ENCODE peak calls at places on chromosome 12, in seven cellular contexts. F, C, J, T, N, K and H are unnamed samples.

GRCh38 chr12:20510811-20511210 is 142.5 kb downstream of the PDE3A start:
- DNase-seq in F (no peak), C (no peak), J (no peak), T (no peak), N (no peak), K (no peak), H (no peak)

GRCh38 chr12:95790025-95790911 is at the start of gene NTN4:
- DNase-seq in F (peak; percentile 24), C (peak; percentile 17), J (peak; percentile 49), T (peak; percentile 38), N (no peak), K (peak; percentile 56), H (peak; percentile 61)

GRCh38 chr12:51961834-51962233 is 10.3 kb downstream of the ACVR1B start:
- DNase-seq in F (no peak), C (no peak), J (no peak), T (no peak), N (no peak), K (no peak), H (no peak)

GRCh38 chr12:131280426-131280825 is 326.7 kb downstream of the ADGRD1 start:
- DNase-seq in F (no peak), C (no peak), J (no peak), T (no peak), N (no peak), K (no peak), H (no peak)

GRCh38 chr12:1806301-1807106 is 13.9 kb upstream of the LRTM2 start:
- DNase-seq in F (no peak), C (no peak), J (no peak), T (no peak), N (no peak), K (no peak), H (no peak)

GRCh38 chr12:95805864-95806669 is 15.5 kb upstream of the NTN4 start:
- DNase-seq in F (peak; percentile 99), C (no peak), J (peak; percentile 49), T (peak; percentile 95), N (no peak), K (no peak), H (peak; percentile 62)

GRCh38 chr12:102182635-102183034 is 15.0 kb downstream of the PMCH start:
- DNase-seq in F (no peak), C (no peak), J (no peak), T (no peak), N (no peak), K (no peak), H (no peak)

GRCh38 chr12:109880049-109880931 is at the start of gene GLTP:
- DNase-seq in F (peak; percentile 63), C (peak; percentile 83), J (peak; percentile 91), T (peak; percentile 78), N (peak; percentile 44), K (peak; percentile 95), H (peak; percentile 92)

GRCh38 chr12:49470986-49471385 is 67.8 kb upstream of the KCNH3 start:
- DNase-seq in F (peak; percentile 23), C (no peak), J (no peak), T (peak; percentile 21), N (no peak), K (no peak), H (no peak)

GRCh38 chr12:14979468-14979867 is 6.6 kb downstream of the PDE6H start:
- DNase-seq in F (no peak), C (no peak), J (no peak), T (no peak), N (no peak), K (no peak), H (no peak)

GRCh38 chr12:91490667-91491309 is 308.2 kb upstream of the DCN start:
- DNase-seq in F (no peak), C (no peak), J (no peak), T (no peak), N (no peak), K (no peak), H (no peak)

GRCh38 chr12:76219806-76220205 is 128.4 kb downstream of the BBS10 start:
- DNase-seq in F (no peak), C (no peak), J (no peak), T (no peak), N (no peak), K (no peak), H (no peak)

GRCh38 chr12:120006248-120006975 is 17.4 kb downstream of the BICDL1 start:
- DNase-seq in F (no peak), C (no peak), J (peak; percentile 80), T (no peak), N (no peak), K (no peak), H (peak; percentile 55)

GRCh38 chr12:121711925-121712461 is 559 bp upstream of the TMEM120B start:
- DNase-seq in F (no peak), C (no peak), J (peak; percentile 72), T (no peak), N (no peak), K (no peak), H (peak; percentile 46)

GRCh38 chr12:118741196-118741595 is 240.1 kb upstream of the SRRM4 start:
- DNase-seq in F (no peak), C (peak; percentile 35), J (no peak), T (no peak), N (no peak), K (no peak), H (no peak)

GRCh38 chr12:120470150-120470817 is 736 bp upstream of the SRSF9 start:
- DNase-seq in F (peak; percentile 19), C (peak; percentile 29), J (no peak), T (peak; percentile 49), N (no peak), K (no peak), H (no peak)

GRCh38 chr12:31585271-31585670 is 5.7 kb downstream of the DENND5B start:
- DNase-seq in F (peak; percentile 63), C (no peak), J (no peak), T (peak; percentile 64), N (no peak), K (no peak), H (peak; percentile 25)
- H2BK5ac ChIP-seq in F (peak overlapping the region; percentile 53), C (no peak overlapping the region), J (no peak overlapping the region), T (peak overlapping the region; percentile 35), N (no peak overlapping the region), K (no peak overlapping the region), H (peak overlapping the region; percentile 27)

GRCh38 chr12:26688344-26688904 is 144.6 kb downstream of the ITPR2 start:
- DNase-seq in F (no peak), C (no peak), J (no peak), T (no peak), N (no peak), K (no peak), H (no peak)
- H2BK5ac ChIP-seq in F (no peak overlapping the region), C (no peak overlapping the region), J (no peak overlapping the region), T (no peak overlapping the region), N (no peak overlapping the region), K (no peak overlapping the region), H (no peak overlapping the region)

GRCh38 chr12:27498159-27498558 is 25.8 kb upstream of the PPFIBP1 start:
- DNase-seq in F (no peak), C (no peak), J (no peak), T (no peak), N (no peak), K (no peak), H (no peak)
- H2BK5ac ChIP-seq in F (no peak overlapping the region), C (no peak overlapping the region), J (no peak overlapping the region), T (no peak overlapping the region), N (no peak overlapping the region), K (no peak overlapping the region), H (no peak overlapping the region)

GRCh38 chr12:132416827-132417226 is 73.1 kb upstream of the FBRSL1 start:
- DNase-seq in F (no peak), C (no peak), J (no peak), T (no peak), N (no peak), K (no peak), H (no peak)

GRCh38 chr12:132418393-132418925 is 71.5 kb upstream of the FBRSL1 start:
- DNase-seq in F (no peak), C (no peak), J (no peak), T (no peak), N (no peak), K (no peak), H (no peak)

GRCh38 chr12:132422057-132423043 is 67.6 kb upstream of the FBRSL1 start:
- DNase-seq in F (peak; percentile 42), C (no peak), J (peak; percentile 38), T (no peak), N (no peak), K (peak; percentile 70), H (no peak)

GRCh38 chr12:132417741-132418140 is 72.2 kb upstream of the FBRSL1 start:
- DNase-seq in F (no peak), C (no peak), J (no peak), T (no peak), N (no peak), K (no peak), H (no peak)

DNA sequence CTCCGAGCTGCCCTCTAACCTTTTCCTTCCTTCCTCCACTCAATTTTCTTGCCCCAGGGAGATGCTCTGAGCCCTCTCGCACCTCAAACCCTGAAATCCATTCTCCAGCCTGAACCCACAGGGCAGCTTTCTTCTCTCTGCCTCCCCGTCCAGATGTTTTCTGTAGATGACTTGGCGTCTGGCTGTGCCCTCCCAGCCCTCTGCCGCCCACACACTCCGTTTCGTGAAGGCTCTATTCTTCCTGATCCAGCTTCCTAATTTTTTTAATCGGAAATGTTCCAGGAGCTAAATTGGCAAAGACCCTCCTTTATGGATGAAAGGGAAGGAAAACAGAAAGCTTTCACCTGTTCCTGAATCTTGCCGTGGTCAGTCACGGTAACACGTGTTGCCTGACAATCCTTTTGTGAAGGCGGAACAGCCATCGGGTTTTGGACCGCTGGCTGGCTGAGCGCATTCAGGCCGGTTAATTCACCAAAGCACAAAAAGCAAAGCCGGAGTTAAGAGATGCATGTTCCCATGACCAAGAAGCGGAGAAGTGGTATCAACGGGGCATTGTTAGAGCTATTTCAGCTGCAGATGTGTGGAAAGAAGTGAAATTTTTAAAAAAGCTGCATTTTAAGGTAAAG is 70.2 kb upstream of the FBRSL1 start:
- DNase-seq in F (no peak), C (no peak), J (no peak), T (no peak), N (no peak), K (no peak), H (no peak)
- H2BK5ac ChIP-seq in F (no peak overlapping the region), C (no peak overlapping the region), J (no peak overlapping the region), T (no peak overlapping the region), N (no peak overlapping the region), K (no peak overlapping the region), H (no peak overlapping the region)

GRCh38 chr12:93422050-93422449 is 19.7 kb downstream of the UBE2N start:
- DNase-seq in F (no peak), C (no peak), J (no peak), T (no peak), N (no peak), K (no peak), H (no peak)

GRCh38 chr12:93417967-93418480 is 23.7 kb downstream of the UBE2N start:
- DNase-seq in F (no peak), C (no peak), J (no peak), T (no peak), N (no peak), K (no peak), H (no peak)

GRCh38 chr12:93415723-93416464 is 25.9 kb downstream of the UBE2N start:
- DNase-seq in F (peak; percentile 77), C (no peak), J (no peak), T (peak; percentile 57), N (no peak), K (no peak), H (no peak)

GRCh38 chr12:93419388-93420034 is 22.2 kb downstream of the UBE2N start:
- DNase-seq in F (peak; percentile 75), C (no peak), J (peak; percentile 56), T (peak; percentile 72), N (no peak), K (no peak), H (no peak)
- H2BK5ac ChIP-seq in F (peak overlapping the region; percentile 29), C (no peak overlapping the region), J (no peak overlapping the region), T (no peak overlapping the region), N (no peak overlapping the region), K (no peak overlapping the region), H (no peak overlapping the region)

GRCh38 chr12:108643941-108644742 is 10.4 kb upstream of the SELPLG start:
- DNase-seq in F (no peak), C (no peak), J (no peak), T (no peak), N (no peak), K (peak; percentile 23), H (no peak)
- H2BK5ac ChIP-seq in F (no peak overlapping the region), C (no peak overlapping the region), J (no peak overlapping the region), T (no peak overlapping the region), N (no peak overlapping the region), K (no peak overlapping the region), H (no peak overlapping the region)